ENCODE peak calls at places on chromosomes 5 and 9, in five cellular contexts. O, A, Z, L and S are unnamed samples.

GRCh38 chr5:80810425-80810824 is 149.7 kb upstream of the RASGRF2 start:
- DNase-seq in O (no peak), A (no peak), Z (no peak), L (no peak), S (no peak)

GRCh38 chr5:82107277-82107676 is 135.5 kb downstream of the ATG10 start:
- DNase-seq in O (peak; percentile 24), A (no peak), Z (peak; percentile 35), L (no peak), S (no peak)

GRCh38 chr5:168681556-168682183 is 102.5 kb upstream of the PANK3 start:
- DNase-seq in O (peak; percentile 60), A (peak; percentile 53), Z (no peak), L (no peak), S (no peak)

GRCh38 chr5:18653216-18653752 is 1019.0 kb downstream of the TAF11L14 start:
- DNase-seq in O (no peak), A (no peak), Z (peak; percentile 43), L (no peak), S (no peak)

GRCh38 chr9:134460904-134461303 is 134.6 kb downstream of the RXRA start:
- DNase-seq in O (no peak), A (no peak), Z (no peak), L (no peak), S (no peak)

GRCh38 chr9:21638104-21638503 is 156.0 kb upstream of the IFNE start:
- DNase-seq in O (no peak), A (no peak), Z (no peak), L (no peak), S (no peak)

GRCh38 chr9:130437011-130437784 is 7.6 kb upstream of the ASS1 start:
- DNase-seq in O (no peak), A (no peak), Z (no peak), L (no peak), S (no peak)

GRCh38 chr5:55691265-55692105 is 20.6 kb downstream of the SLC38A9 start:
- DNase-seq in O (peak; percentile 47), A (no peak), Z (peak; percentile 52), L (no peak), S (peak; percentile 61)

GRCh38 chr5:143161893-143162520 is 241.5 kb downstream of the NR3C1 start:
- DNase-seq in O (peak; percentile 44), A (no peak), Z (no peak), L (no peak), S (no peak)

GRCh38 chr9:131887680-131888079 is 147.8 kb upstream of the RAPGEF1 start:
- DNase-seq in O (no peak), A (no peak), Z (peak; percentile 51), L (no peak), S (no peak)

GRCh38 chr9:6302417-6302816 is 25.8 kb upstream of the TPD52L3 start:
- DNase-seq in O (peak; percentile 19), A (no peak), Z (no peak), L (no peak), S (no peak)

GRCh38 chr5:58714046-58714445 is 131.2 kb downstream of the RAB3C start:
- DNase-seq in O (no peak), A (no peak), Z (no peak), L (no peak), S (no peak)

GRCh38 chr9:114259800-114260523 is 62.9 kb upstream of the ORM1 start:
- DNase-seq in O (no peak), A (no peak), Z (no peak), L (no peak), S (no peak)

GRCh38 chr9:83011611-83012010 is 51.3 kb downstream of the RASEF start:
- DNase-seq in O (no peak), A (no peak), Z (no peak), L (no peak), S (no peak)

GRCh38 chr9:26058111-26058895 is 380.1 kb upstream of the TUSC1 start:
- DNase-seq in O (no peak), A (no peak), Z (no peak), L (no peak), S (no peak)

GRCh38 chr5:2656186-2656585 is 95.3 kb downstream of the IRX2 start:
- DNase-seq in O (no peak), A (peak; percentile 22), Z (no peak), L (no peak), S (no peak)

GRCh38 chr5:32190094-32190493 is 16.0 kb upstream of the GOLPH3 start:
- DNase-seq in O (peak; percentile 40), A (peak; percentile 64), Z (no peak), L (no peak), S (no peak)

GRCh38 chr9:113886471-113886870 is 10.4 kb downstream of the ZNF618 start:
- DNase-seq in O (no peak), A (no peak), Z (no peak), L (no peak), S (peak; percentile 23)

GRCh38 chr9:130549093-130549735 is 30.2 kb upstream of the FUBP3 start:
- DNase-seq in O (no peak), A (no peak), Z (peak; percentile 16), L (no peak), S (no peak)

GRCh38 chr9:132049323-132049882 is 30.3 kb downstream of the MED27 start:
- DNase-seq in O (no peak), A (no peak), Z (no peak), L (no peak), S (no peak)

GRCh38 chr5:113255579-113256210 is 179.1 kb downstream of the TSSK1B start:
- DNase-seq in O (no peak), A (no peak), Z (no peak), L (no peak), S (no peak)

GRCh38 chr5:36777105-36777757 is 99.3 kb upstream of the NIPBL start:
- DNase-seq in O (peak; percentile 75), A (peak; percentile 16), Z (peak; percentile 11), L (no peak), S (peak; percentile 20)

GRCh38 chr5:157390179-157390923 is 69.7 kb upstream of the NIPAL4 start:
- DNase-seq in O (peak; percentile 79), A (no peak), Z (no peak), L (no peak), S (no peak)

GRCh38 chr5:145791866-145792265 is 43.3 kb downstream of the PRELID2 start:
- DNase-seq in O (no peak), A (no peak), Z (no peak), L (no peak), S (no peak)

GRCh38 chr9:135502873-135503321 is 2.4 kb downstream of the MRPS2 start:
- DNase-seq in O (no peak), A (no peak), Z (no peak), L (no peak), S (no peak)

GRCh38 chr5:10612251-10612650 is 48.4 kb downstream of the ANKRD33B start:
- DNase-seq in O (no peak), A (no peak), Z (peak; percentile 64), L (no peak), S (no peak)

GRCh38 chr9:68775003-68775730 is 70.1 kb downstream of the PIP5K1B start:
- DNase-seq in O (no peak), A (no peak), Z (no peak), L (no peak), S (no peak)

GRCh38 chr9:123451011-123451410 is 95.0 kb downstream of the CRB2 start:
- DNase-seq in O (no peak), A (no peak), Z (no peak), L (no peak), S (no peak)

GRCh38 chr5:560792-561166 is 36.5 kb upstream of the SLC9A3 start:
- DNase-seq in O (no peak), A (no peak), Z (no peak), L (no peak), S (no peak)

GRCh38 chr9:14323969-14324366 is 10.0 kb upstream of the NFIB start:
- DNase-seq in O (no peak), A (no peak), Z (no peak), L (no peak), S (no peak)

GRCh38 chr5:167939686-167940085 is 351.8 kb upstream of the WWC1 start:
- DNase-seq in O (no peak), A (no peak), Z (no peak), L (no peak), S (no peak)

DNA sequence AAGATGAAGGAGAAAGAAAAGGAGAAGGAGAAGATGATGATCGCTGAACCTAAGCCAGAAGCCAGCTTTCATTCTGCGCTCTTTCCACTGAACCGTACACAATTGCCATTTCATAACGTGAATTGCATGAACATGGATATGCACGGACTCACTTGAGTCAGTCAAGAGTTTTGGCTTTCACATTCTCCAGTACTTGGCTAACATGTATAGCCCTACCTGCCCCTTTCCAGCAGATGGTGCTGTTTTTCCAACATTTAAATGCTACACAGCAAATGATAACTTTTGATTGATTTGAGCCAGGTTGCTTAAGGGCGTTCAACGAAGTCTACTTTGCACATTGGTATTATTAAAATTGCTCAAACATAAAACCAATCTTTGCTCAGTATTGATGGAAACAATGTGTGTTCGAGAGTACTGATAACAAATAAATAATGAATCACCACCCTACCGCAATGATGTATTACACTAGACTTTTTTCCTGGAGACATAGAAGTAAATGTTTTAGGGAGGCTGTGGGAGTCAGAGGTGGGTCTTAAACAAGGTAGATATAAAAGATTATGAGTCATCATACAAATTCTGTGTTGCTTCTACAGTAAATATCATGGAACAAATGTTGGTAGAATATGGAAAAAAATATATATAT is 196.4 kb downstream of the TRPM3 start:
- DNase-seq in O (peak; percentile 76), A (peak; percentile 29), Z (peak; percentile 57), L (peak; percentile 11), S (peak; percentile 22)
- TF ChIP-seq CTCF in O (peak; percentile 88), A (peak; percentile 49), Z (peak; percentile 71), L (peak; percentile 75), S (peak; percentile 58)

GRCh38 chr5:6712582-6713273 is 504 bp upstream of the TENT4A start:
- DNase-seq in O (peak; percentile 98), A (peak; percentile 96), Z (peak; percentile 98), L (peak; percentile 97), S (peak; percentile 95)
- TF ChIP-seq CTCF in O (no peak), A (no peak), Z (no peak), L (peak; percentile 9), S (no peak)

DNA sequence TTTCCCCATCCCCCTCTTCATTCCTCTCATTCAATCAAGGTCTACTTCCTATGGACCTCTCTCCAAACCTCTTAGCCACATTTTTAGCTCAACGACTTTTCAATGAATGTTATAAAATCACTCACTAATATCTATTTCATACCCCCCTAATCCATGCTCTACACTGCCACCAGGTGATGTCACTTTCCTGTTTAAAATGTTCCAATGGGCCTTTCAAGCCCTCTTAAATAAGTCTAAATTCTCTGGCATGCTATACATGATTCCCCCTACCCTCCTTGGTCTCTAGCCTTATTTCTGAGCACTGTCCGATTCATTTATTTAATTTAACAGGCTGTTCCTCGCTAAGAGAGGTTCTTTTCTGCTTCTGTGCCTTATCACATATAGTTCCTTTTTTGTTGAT is 9.3 kb downstream of the ABHD17B start:
- DNase-seq in O (no peak), A (no peak), Z (no peak), L (no peak), S (no peak)
- TF ChIP-seq CTCF in O (no peak), A (no peak), Z (no peak), L (peak; percentile 48), S (peak; percentile 5)

GRCh38 chr5:163458778-163459405 is 1.0 kb downstream of the NUDCD2 start:
- DNase-seq in O (no peak), A (no peak), Z (no peak), L (no peak), S (no peak)

GRCh38 chr5:163463063-163463435 is 2.6 kb downstream of the HMMR start:
- DNase-seq in O (no peak), A (no peak), Z (no peak), L (no peak), S (no peak)

GRCh38 chr5:163459465-163459887 is 426 bp downstream of the NUDCD2 start:
- DNase-seq in O (no peak), A (no peak), Z (no peak), L (no peak), S (no peak)

GRCh38 chr5:163460562-163461176 is at the start of gene HMMR:
- DNase-seq in O (peak; percentile 63), A (no peak), Z (peak; percentile 51), L (no peak), S (no peak)

GRCh38 chr5:163459888-163460561 is at the start of gene NUDCD2:
- DNase-seq in O (peak; percentile 97), A (peak; percentile 97), Z (peak; percentile 99), L (peak; percentile 96), S (peak; percentile 86)
- TF ChIP-seq CTCF in O (peak; percentile 36), A (no peak), Z (peak; percentile 30), L (peak; percentile 49), S (no peak)